ENCODE peak calls at places on chromosome 6, in seven cellular contexts. One of them, this sample, is unnamed.

GRCh38 chr6:79468116-79468515 is 69.1 kb downstream of the LCA5 start:
- DNase-seq in stomach: no peak
- DNase-seq in uterus: no peak
- DNase-seq in transverse colon: no peak
- DNase-seq in thoracic aorta: no peak
- DNase-seq in osteoblast: peak
- DNase-seq in heart right ventricle: no peak
- DNase-seq in this sample: no peak

GRCh38 chr6:16301511-16301910 is 63.1 kb downstream of the GMPR start:
- DNase-seq in thoracic aorta: no peak
- DNase-seq in uterus: no peak
- DNase-seq in heart right ventricle: no peak
- DNase-seq in osteoblast: no peak
- DNase-seq in stomach: no peak
- DNase-seq in transverse colon: no peak
- DNase-seq in this sample: no peak

GRCh38 chr6:73180718-73181619 is 44.3 kb downstream of the KHDC1L start:
- DNase-seq in stomach: no peak
- DNase-seq in transverse colon: no peak
- DNase-seq in uterus: no peak
- DNase-seq in thoracic aorta: no peak
- DNase-seq in heart right ventricle: no peak
- DNase-seq in osteoblast: no peak
- DNase-seq in this sample: peak

GRCh38 chr6:70651326-70651905 is 16.3 kb upstream of the SMAP1 start:
- DNase-seq in osteoblast: no peak
- DNase-seq in heart right ventricle: no peak
- DNase-seq in uterus: no peak
- DNase-seq in thoracic aorta: no peak
- DNase-seq in transverse colon: peak
- DNase-seq in stomach: no peak
- DNase-seq in this sample: no peak

GRCh38 chr6:1672379-1672778 is 62.7 kb downstream of the FOXC1 start:
- DNase-seq in uterus: no peak
- DNase-seq in stomach: no peak
- DNase-seq in thoracic aorta: no peak
- DNase-seq in heart right ventricle: no peak
- DNase-seq in transverse colon: no peak
- DNase-seq in osteoblast: no peak
- DNase-seq in this sample: no peak

GRCh38 chr6:12490376-12490903 is 200.3 kb downstream of the EDN1 start:
- DNase-seq in heart right ventricle: no peak
- DNase-seq in thoracic aorta: no peak
- DNase-seq in osteoblast: peak
- DNase-seq in uterus: no peak
- DNase-seq in stomach: no peak
- DNase-seq in transverse colon: no peak
- DNase-seq in this sample: no peak

GRCh38 chr6:74645108-74645849 is 560.6 kb downstream of the COL12A1 start:
- DNase-seq in heart right ventricle: no peak
- DNase-seq in stomach: no peak
- DNase-seq in uterus: no peak
- DNase-seq in transverse colon: no peak
- DNase-seq in thoracic aorta: no peak
- DNase-seq in osteoblast: no peak
- DNase-seq in this sample: no peak

GRCh38 chr6:14863896-14864850 is 381.7 kb upstream of the JARID2 start:
- DNase-seq in uterus: no peak
- DNase-seq in heart right ventricle: no peak
- DNase-seq in stomach: no peak
- DNase-seq in thoracic aorta: no peak
- DNase-seq in transverse colon: no peak
- DNase-seq in osteoblast: no peak
- DNase-seq in this sample: no peak

GRCh38 chr6:159886270-159886669 is 4.5 kb upstream of the MAS1 start:
- DNase-seq in uterus: no peak
- DNase-seq in stomach: no peak
- DNase-seq in osteoblast: no peak
- DNase-seq in thoracic aorta: no peak
- DNase-seq in transverse colon: no peak
- DNase-seq in heart right ventricle: no peak
- DNase-seq in this sample: no peak

GRCh38 chr6:2768696-2769095 is 3.5 kb downstream of the WRNIP1 start:
- DNase-seq in osteoblast: no peak
- DNase-seq in stomach: no peak
- DNase-seq in thoracic aorta: no peak
- DNase-seq in heart right ventricle: no peak
- DNase-seq in uterus: no peak
- DNase-seq in transverse colon: no peak
- DNase-seq in this sample: no peak

GRCh38 chr6:153503810-153504209 is 372.7 kb upstream of the RGS17 start:
- DNase-seq in osteoblast: no peak
- DNase-seq in heart right ventricle: no peak
- DNase-seq in transverse colon: no peak
- DNase-seq in uterus: no peak
- DNase-seq in thoracic aorta: no peak
- DNase-seq in stomach: no peak
- DNase-seq in this sample: no peak

GRCh38 chr6:4805553-4806307 is 29.5 kb downstream of the CDYL start:
- DNase-seq in uterus: peak
- DNase-seq in thoracic aorta: no peak
- DNase-seq in heart right ventricle: peak
- DNase-seq in osteoblast: peak
- DNase-seq in stomach: peak
- DNase-seq in transverse colon: peak
- DNase-seq in this sample: peak

GRCh38 chr6:19719691-19720127 is 117.5 kb upstream of the ID4 start:
- DNase-seq in thoracic aorta: no peak
- DNase-seq in uterus: no peak
- DNase-seq in transverse colon: no peak
- DNase-seq in osteoblast: peak
- DNase-seq in heart right ventricle: peak
- DNase-seq in stomach: no peak
- DNase-seq in this sample: peak

GRCh38 chr6:35014341-35014740 is 125.3 kb downstream of the ANKS1A start:
- DNase-seq in thoracic aorta: no peak
- DNase-seq in uterus: no peak
- DNase-seq in osteoblast: no peak
- DNase-seq in transverse colon: no peak
- DNase-seq in stomach: no peak
- DNase-seq in heart right ventricle: no peak
- DNase-seq in this sample: no peak

GRCh38 chr6:167229586-167229985 is 61.5 kb upstream of the UNC93A start:
- DNase-seq in uterus: no peak
- DNase-seq in stomach: no peak
- DNase-seq in heart right ventricle: no peak
- DNase-seq in transverse colon: no peak
- DNase-seq in thoracic aorta: no peak
- DNase-seq in osteoblast: no peak
- DNase-seq in this sample: no peak

GRCh38 chr6:4957521-4958231 is 46.2 kb downstream of the RPP40 start:
- DNase-seq in heart right ventricle: no peak
- DNase-seq in uterus: no peak
- DNase-seq in stomach: no peak
- DNase-seq in thoracic aorta: no peak
- DNase-seq in transverse colon: no peak
- DNase-seq in osteoblast: peak
- DNase-seq in this sample: no peak

GRCh38 chr6:101392561-101393230 is 812 bp upstream of the GRIK2 start:
- DNase-seq in transverse colon: no peak
- DNase-seq in heart right ventricle: no peak
- DNase-seq in osteoblast: no peak
- DNase-seq in thoracic aorta: no peak
- DNase-seq in uterus: no peak
- DNase-seq in stomach: no peak
- DNase-seq in this sample: no peak

GRCh38 chr6:63882208-63882607 is 246.6 kb downstream of the PHF3 start:
- DNase-seq in stomach: no peak
- DNase-seq in transverse colon: no peak
- DNase-seq in osteoblast: no peak
- DNase-seq in uterus: no peak
- DNase-seq in heart right ventricle: no peak
- DNase-seq in thoracic aorta: no peak
- DNase-seq in this sample: no peak

GRCh38 chr6:38524436-38525145 is 115.1 kb downstream of the BTBD9 start:
- DNase-seq in osteoblast: peak
- DNase-seq in thoracic aorta: no peak
- DNase-seq in heart right ventricle: no peak
- DNase-seq in transverse colon: no peak
- DNase-seq in uterus: no peak
- DNase-seq in stomach: no peak
- DNase-seq in this sample: no peak

GRCh38 chr6:42784739-42785498 is 3.1 kb downstream of the BICRAL start:
- DNase-seq in thoracic aorta: no peak
- DNase-seq in stomach: no peak
- DNase-seq in osteoblast: no peak
- DNase-seq in heart right ventricle: no peak
- DNase-seq in uterus: no peak
- DNase-seq in transverse colon: no peak
- DNase-seq in this sample: peak

GRCh38 chr6:143569035-143569434 is 57.5 kb upstream of the FUCA2 start:
- DNase-seq in stomach: no peak
- DNase-seq in heart right ventricle: no peak
- DNase-seq in osteoblast: no peak
- DNase-seq in uterus: no peak
- DNase-seq in thoracic aorta: no peak
- DNase-seq in transverse colon: no peak
- DNase-seq in this sample: no peak

GRCh38 chr6:170583736-170584180 is 679 bp downstream of the PDCD2 start:
- DNase-seq in thoracic aorta: no peak
- DNase-seq in osteoblast: no peak
- DNase-seq in uterus: no peak
- DNase-seq in stomach: no peak
- DNase-seq in heart right ventricle: no peak
- DNase-seq in transverse colon: no peak
- DNase-seq in this sample: no peak
- TF ChIP-seq CTCF in thoracic aorta: no peak
- TF ChIP-seq CTCF in osteoblast: peak
- TF ChIP-seq CTCF in uterus: no peak
- TF ChIP-seq CTCF in stomach: no peak
- TF ChIP-seq CTCF in heart right ventricle: no peak
- TF ChIP-seq CTCF in transverse colon: no peak
- TF ChIP-seq CTCF in this sample: no peak

DNA sequence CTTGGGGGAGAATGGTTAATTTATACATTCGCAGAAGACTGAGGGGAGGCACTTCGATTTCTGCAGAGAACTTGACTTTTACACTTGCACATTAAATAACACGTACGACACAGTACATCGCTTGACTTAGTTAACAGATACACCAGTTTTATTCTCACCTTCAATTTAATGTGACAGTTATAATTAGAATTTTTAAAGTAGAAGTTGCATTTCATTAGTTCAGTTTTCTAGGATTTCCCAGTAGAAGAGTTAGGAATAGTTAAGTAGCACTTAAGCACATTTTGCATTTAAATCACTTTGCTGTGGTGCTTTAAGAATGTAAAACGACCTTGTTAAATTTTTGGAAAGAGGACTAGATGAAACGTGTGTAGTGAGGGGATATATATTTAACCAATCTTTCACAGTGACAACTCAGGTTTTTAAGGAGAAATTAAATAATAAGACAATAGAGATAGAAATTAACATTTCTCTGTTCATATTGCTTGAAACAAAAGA is 1.7 kb upstream of the BEND3 start:
- DNase-seq in osteoblast: no peak
- DNase-seq in heart right ventricle: no peak
- DNase-seq in transverse colon: no peak
- DNase-seq in stomach: no peak
- DNase-seq in thoracic aorta: no peak
- DNase-seq in uterus: no peak
- DNase-seq in this sample: no peak
- H3K27ac ChIP-seq in osteoblast: no peak
- H3K27ac ChIP-seq in heart right ventricle: no peak
- H3K27ac ChIP-seq in transverse colon: peak
- H3K27ac ChIP-seq in stomach: no peak
- H3K27ac ChIP-seq in thoracic aorta: no peak
- H3K27ac ChIP-seq in uterus: no peak
- H3K27ac ChIP-seq in this sample: peak

DNA sequence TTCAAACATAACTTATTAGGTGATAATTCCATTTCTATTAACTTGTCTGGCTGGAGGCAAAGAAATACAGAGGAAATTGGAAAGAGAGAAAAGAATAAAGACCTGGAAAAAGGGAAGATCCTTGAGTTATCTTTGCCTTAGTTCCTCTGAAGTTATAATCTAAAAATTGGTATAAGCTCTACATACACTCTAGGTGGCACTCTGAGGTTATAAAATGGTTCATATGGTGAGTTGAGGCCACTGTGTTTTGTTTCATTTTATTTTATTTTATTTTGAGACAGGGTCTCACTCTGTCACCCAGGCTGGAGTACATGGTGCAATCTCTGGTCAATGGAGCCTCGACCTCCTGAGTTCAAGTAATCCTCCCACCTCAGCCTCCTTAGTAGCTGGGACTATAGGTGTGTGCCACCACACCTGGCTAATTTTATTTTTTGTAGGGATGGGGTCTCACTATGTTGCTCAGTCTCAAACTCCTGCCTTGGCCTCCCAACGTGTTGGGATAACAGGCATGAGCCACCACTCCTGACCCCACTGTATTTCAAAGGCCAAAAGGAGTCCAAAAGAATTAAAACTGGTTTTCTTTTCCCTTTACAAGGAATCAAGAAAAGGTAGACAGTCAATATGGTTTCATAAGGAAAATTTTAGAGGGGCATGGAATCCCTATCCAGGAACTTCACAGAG is 19.4 kb downstream of the GPX6 start:
- DNase-seq in osteoblast: no peak
- DNase-seq in transverse colon: no peak
- DNase-seq in uterus: no peak
- DNase-seq in heart right ventricle: no peak
- DNase-seq in thoracic aorta: no peak
- DNase-seq in stomach: no peak
- DNase-seq in this sample: no peak
- TF ChIP-seq CTCF in osteoblast: no peak
- TF ChIP-seq CTCF in transverse colon: no peak
- TF ChIP-seq CTCF in uterus: no peak
- TF ChIP-seq CTCF in heart right ventricle: no peak
- TF ChIP-seq CTCF in thoracic aorta: no peak
- TF ChIP-seq CTCF in stomach: no peak
- TF ChIP-seq CTCF in this sample: no peak

GRCh38 chr6:137226682-137227081 is 7.5 kb upstream of the IFNGR1 start:
- DNase-seq in stomach: no peak
- DNase-seq in osteoblast: no peak
- DNase-seq in heart right ventricle: no peak
- DNase-seq in transverse colon: no peak
- DNase-seq in uterus: no peak
- DNase-seq in thoracic aorta: no peak
- DNase-seq in this sample: no peak

GRCh38 chr6:137222376-137222775 is 3.2 kb upstream of the IFNGR1 start:
- DNase-seq in thoracic aorta: no peak
- DNase-seq in uterus: no peak
- DNase-seq in stomach: peak
- DNase-seq in heart right ventricle: no peak
- DNase-seq in osteoblast: no peak
- DNase-seq in transverse colon: no peak
- DNase-seq in this sample: no peak

GRCh38 chr6:137223370-137224131 is 4.4 kb upstream of the IFNGR1 start:
- DNase-seq in heart right ventricle: no peak
- DNase-seq in thoracic aorta: peak
- DNase-seq in transverse colon: no peak
- DNase-seq in stomach: peak
- DNase-seq in osteoblast: peak
- DNase-seq in uterus: no peak
- DNase-seq in this sample: no peak

GRCh38 chr6:137227872-137228302 is 8.7 kb upstream of the IFNGR1 start:
- DNase-seq in stomach: no peak
- DNase-seq in osteoblast: no peak
- DNase-seq in uterus: no peak
- DNase-seq in heart right ventricle: no peak
- DNase-seq in transverse colon: no peak
- DNase-seq in thoracic aorta: no peak
- DNase-seq in this sample: no peak

GRCh38 chr6:137224890-137225198 is 5.7 kb upstream of the IFNGR1 start:
- DNase-seq in uterus: no peak
- DNase-seq in osteoblast: peak
- DNase-seq in stomach: no peak
- DNase-seq in transverse colon: no peak
- DNase-seq in thoracic aorta: no peak
- DNase-seq in heart right ventricle: no peak
- DNase-seq in this sample: no peak
- H3K27ac ChIP-seq in uterus: no peak
- H3K27ac ChIP-seq in osteoblast: no peak
- H3K27ac ChIP-seq in stomach: no peak
- H3K27ac ChIP-seq in transverse colon: peak
- H3K27ac ChIP-seq in thoracic aorta: peak
- H3K27ac ChIP-seq in heart right ventricle: no peak
- H3K27ac ChIP-seq in this sample: no peak